ENCODE peak calls at places on chromosomes 4 and X, in five cellular contexts. O is stimulated activated CD4-positive, alpha-beta T cell treated with anti-CD3 and anti-CD28 coated beads, Interleukin-4, amount 100 ng/mL, for 4 hours; N is choroid plexus epithelial cell; Z is GM12865; X is nucleus accumbens. I is an unnamed sample.

GRCh38 chr4:37934096-37934495 is 26.1 kb upstream of the PTTG2 start:
- DNase-seq in O (no peak), X (no peak), N (no peak), Z (no peak), I (no peak)

GRCh38 chr4:106208481-106209460 is 107.2 kb downstream of the TBCK start:
- DNase-seq in Z (no peak), O (no peak), X (no peak), N (no peak), I (no peak)

GRCh38 chrX:123153846-123154335 is 30.2 kb upstream of the GRIA3 start:
- DNase-seq in O (no peak), Z (no peak), X (no peak), N (no peak), I (no peak)

GRCh38 chr4:41796545-41797210 is 48.2 kb upstream of the PHOX2B start:
- DNase-seq in N (peak; percentile 2), X (no peak), O (no peak), Z (no peak), I (no peak)

GRCh38 chr4:139077567-139078355 is 62.2 kb downstream of the NOCT start:
- DNase-seq in Z (no peak), O (no peak), N (no peak), X (no peak), I (no peak)

GRCh38 chrX:119570351-119570835 is 4.0 kb upstream of the UBE2A start:
- DNase-seq in Z (no peak), O (no peak), N (no peak), X (no peak), I (no peak)

GRCh38 chrX:75038925-75039324 is 113.7 kb upstream of the NEXMIF start:
- DNase-seq in N (peak; percentile 33), Z (peak; percentile 34), X (no peak), O (no peak), I (no peak)

GRCh38 chr4:187124311-187124710 is 400.7 kb upstream of the FAT1 start:
- DNase-seq in X (no peak), O (no peak), Z (no peak), N (peak; percentile 4), I (no peak)

GRCh38 chrX:104351173-104351769 is 96.5 kb upstream of the ESX1 start:
- DNase-seq in N (peak; percentile 86), X (no peak), Z (no peak), O (no peak), I (no peak)

GRCh38 chrX:69221239-69222102 is 56.2 kb upstream of the PJA1 start:
- DNase-seq in X (no peak), Z (no peak), O (no peak), N (no peak), I (no peak)

GRCh38 chr4:15665738-15666365 is 10.7 kb upstream of the FBXL5 start:
- DNase-seq in N (peak; percentile 61), O (no peak), Z (no peak), X (no peak), I (no peak)

GRCh38 chrX:25427873-25428555 is 412.2 kb upstream of the ARX start:
- DNase-seq in X (no peak), O (no peak), N (no peak), Z (no peak), I (no peak)

GRCh38 chr4:2843023-2843908 is at the start of gene ADD1:
- DNase-seq in O (peak; percentile 90), N (peak; percentile 94), X (peak; percentile 87), Z (peak; percentile 95), I (peak; percentile 99)

GRCh38 chr4:3573131-3573530 is 40.9 kb upstream of the LRPAP1 start:
- DNase-seq in Z (no peak), X (no peak), N (no peak), O (no peak), I (no peak)

GRCh38 chrX:33339219-33339618 is 127.9 kb upstream of the DMD start:
- DNase-seq in Z (no peak), X (no peak), O (no peak), N (peak; percentile 12), I (no peak)

GRCh38 chr4:118557298-118557851 is 127.8 kb upstream of the METTL14 start:
- DNase-seq in X (no peak), Z (peak; percentile 32), O (no peak), N (peak; percentile 70), I (no peak)

GRCh38 chrX:107154787-107155620 is 36.4 kb upstream of the RBM41 start:
- DNase-seq in Z (peak; percentile 0), N (peak; percentile 51), O (peak; percentile 12), X (no peak), I (no peak)

I was measured in progenitor cell of endocrine pancreas.